ENCODE peak calls at places on chromosome 10, in eight cellular contexts. O is HCT116; F is stimulated activated CD4-positive, alpha-beta T cell treated with anti-CD3 and anti-CD28 coated beads, Interleukin-1b, Interleukin-23, amount 100 ng/mL, for 4 hours; X is fibroblast of lung; G is MV-4-11; T is GM18507; C is hippocampal formation; N is adrenal gland. Z is an unnamed sample.

GRCh38 chr10:92757066-92757716 is 67.4 kb downstream of the HHEX start:
- DNase-seq in C (peak), X (peak), N (peak), T (peak), F (no peak), O (peak), G (peak), Z (peak)

GRCh38 chr10:132486539-132487121 is 51.0 kb upstream of the INPP5A start:
- DNase-seq in O (no peak), G (no peak), F (no peak), N (no peak), C (no peak), X (no peak), T (no peak), Z (no peak)

GRCh38 chr10:116961305-116962251 is 43.4 kb downstream of the SHTN1 start:
- DNase-seq in F (no peak), N (no peak), O (no peak), T (no peak), C (peak), G (no peak), X (no peak), Z (no peak)

GRCh38 chr10:81082621-81083376 is 545.1 kb downstream of the SH2D4B start:
- DNase-seq in C (no peak), N (no peak), X (no peak), T (no peak), G (no peak), O (no peak), F (no peak), Z (no peak)

GRCh38 chr10:90148121-90148855 is 446.9 kb downstream of the KIF20B start:
- DNase-seq in O (peak), C (no peak), X (peak), G (peak), T (no peak), N (no peak), F (no peak), Z (no peak)

GRCh38 chr10:115129752-115130151 is 36.6 kb downstream of the ATRNL1 start:
- DNase-seq in G (peak), N (no peak), X (peak), C (no peak), T (no peak), F (no peak), O (peak), Z (no peak)

GRCh38 chr10:28842321-28842720 is 165.0 kb downstream of the BAMBI start:
- DNase-seq in X (peak), F (no peak), G (no peak), N (no peak), O (no peak), C (no peak), T (no peak), Z (no peak)

GRCh38 chr10:117324367-117324766 is 50.9 kb downstream of the PDZD8 start:
- DNase-seq in N (no peak), G (no peak), O (no peak), F (no peak), T (no peak), C (no peak), X (no peak), Z (no peak)

GRCh38 chr10:71087622-71088021 is 124.7 kb upstream of the UNC5B start:
- DNase-seq in X (no peak), C (no peak), G (no peak), N (no peak), T (no peak), O (no peak), F (no peak), Z (no peak)

GRCh38 chr10:101995451-101996063 is 60.4 kb downstream of the ARMH3 start:
- DNase-seq in X (peak), T (no peak), F (no peak), C (no peak), O (no peak), N (no peak), G (no peak), Z (no peak)

GRCh38 chr10:110781139-110781538 is 90.6 kb upstream of the PDCD4 start:
- DNase-seq in N (peak), T (no peak), X (no peak), G (no peak), F (no peak), C (no peak), O (no peak), Z (no peak)

GRCh38 chr10:71748671-71749191 is 24.6 kb downstream of the VSIR start:
- DNase-seq in C (peak), N (peak), O (no peak), G (peak), T (no peak), X (no peak), F (no peak), Z (peak)

GRCh38 chr10:95430231-95430951 is 130.8 kb downstream of the SORBS1 start:
- DNase-seq in C (peak), N (peak), O (peak), G (peak), T (peak), X (peak), F (peak), Z (no peak)

GRCh38 chr10:123995461-123996131 is 97.8 kb downstream of the CHST15 start:
- DNase-seq in C (no peak), T (peak), N (peak), F (no peak), X (peak), O (peak), G (no peak), Z (no peak)

GRCh38 chr10:100866575-100867098 is 46.1 kb upstream of the SLF2 start:
- DNase-seq in F (no peak), X (no peak), G (no peak), C (no peak), O (no peak), T (no peak), N (no peak), Z (no peak)

GRCh38 chr10:132258423-132258822 is 49.3 kb downstream of the STK32C start:
- DNase-seq in N (no peak), X (no peak), C (no peak), F (no peak), O (no peak), G (no peak), T (no peak), Z (no peak)

GRCh38 chr10:108427081-108427480 is 1262.6 kb upstream of the SORCS1 start:
- DNase-seq in C (no peak), X (peak), F (no peak), O (no peak), G (no peak), N (no peak), T (no peak), Z (no peak)

GRCh38 chr10:27998178-27998953 is 513 bp downstream of the ODAD2 start:
- DNase-seq in N (peak), T (no peak), C (peak), F (no peak), X (peak), G (peak), O (no peak), Z (no peak)

GRCh38 chr10:72274213-72274729 is 547 bp downstream of the DDIT4 start:
- DNase-seq in N (peak), F (no peak), G (no peak), T (no peak), X (no peak), C (peak), O (no peak), Z (no peak)

GRCh38 chr10:85646312-85646711 is 720.3 kb downstream of the GRID1 start:
- DNase-seq in C (no peak), X (peak), G (no peak), N (no peak), T (no peak), F (no peak), O (no peak), Z (no peak)

GRCh38 chr10:113880236-113880635 is 25.8 kb downstream of the NHLRC2 start:
- DNase-seq in N (no peak), F (no peak), T (no peak), G (no peak), O (no peak), C (no peak), X (peak), Z (no peak)

GRCh38 chr10:5945561-5946418 is 31.6 kb downstream of the IL15RA start:
- DNase-seq in C (peak), T (no peak), O (no peak), N (peak), F (no peak), G (peak), X (peak), Z (peak)

GRCh38 chr10:69880301-69881081 is 78.8 kb downstream of the COL13A1 start:
- DNase-seq in G (no peak), O (no peak), T (no peak), X (no peak), F (no peak), C (no peak), N (no peak), Z (no peak)

GRCh38 chr10:119849031-119849789 is 23.4 kb downstream of the MCMBP start:
- DNase-seq in F (no peak), C (no peak), N (no peak), T (no peak), O (no peak), X (peak), G (no peak), Z (no peak)

GRCh38 chr10:23955456-23955855 is 253.5 kb upstream of the KIAA1217 start:
- DNase-seq in C (no peak), N (no peak), X (no peak), G (no peak), F (no peak), T (no peak), O (no peak), Z (no peak)

GRCh38 chr10:90856964-90857634 is 740 bp downstream of the HTR7 start:
- DNase-seq in O (no peak), N (no peak), G (no peak), F (no peak), C (no peak), T (no peak), X (peak), Z (no peak)

GRCh38 chr10:69088801-69089501 is 1.0 kb downstream of the SRGN start:
- DNase-seq in G (peak), T (no peak), O (no peak), C (no peak), X (peak), F (peak), N (no peak), Z (peak)

GRCh38 chr10:77636286-77636966 is 1.2 kb downstream of the KCNMA1 start:
- DNase-seq in G (no peak), F (no peak), X (no peak), T (no peak), N (no peak), O (no peak), C (no peak), Z (no peak)

GRCh38 chr10:79445217-79445707 is at the start of gene ZCCHC24:
- DNase-seq in N (peak), F (peak), C (no peak), X (no peak), G (no peak), T (peak), O (peak), Z (no peak)

GRCh38 chr10:86355571-86356038 is 11.0 kb downstream of the GRID1 start:
- DNase-seq in C (peak), O (no peak), T (no peak), G (peak), F (no peak), N (peak), X (no peak), Z (peak)

GRCh38 chr10:20006169-20006870 is 190.1 kb downstream of the PLXDC2 start:
- DNase-seq in C (no peak), X (no peak), F (no peak), T (no peak), G (no peak), O (no peak), N (no peak), Z (no peak)

GRCh38 chr10:15609291-15609690 is 110.4 kb downstream of the ITGA8 start:
- DNase-seq in N (no peak), F (no peak), G (no peak), O (no peak), T (no peak), C (no peak), X (no peak), Z (no peak)

GRCh38 chr10:36385693-36386092 is 739.7 kb upstream of the ANKRD30A start:
- DNase-seq in T (no peak), C (no peak), O (no peak), X (no peak), N (no peak), G (no peak), F (no peak), Z (no peak)

GRCh38 chr10:74096777-74097176 is 53.9 kb downstream of the AP3M1 start:
- DNase-seq in G (peak), C (no peak), X (no peak), F (no peak), T (peak), N (no peak), O (no peak), Z (no peak)

GRCh38 chr10:96511044-96511945 is 2.4 kb downstream of the TLL2 start:
- DNase-seq in N (no peak), X (no peak), C (no peak), T (no peak), O (peak), G (no peak), F (no peak), Z (no peak)

GRCh38 chr10:59290448-59290847 is 71.9 kb downstream of the FAM13C start:
- DNase-seq in T (no peak), X (no peak), C (no peak), O (no peak), N (no peak), F (no peak), G (no peak), Z (no peak)